ENCODE peak calls at places on chromosome 15, in six cellular contexts. One of them, this sample, is unnamed.

GRCh38 chr15:96699871-96700401 is 369.4 kb downstream of the NR2F2 start:
- DNase-seq in spleen: no peak
- DNase-seq in hepatocyte: no peak
- DNase-seq in esophagus squamous epithelium: no peak
- DNase-seq in uterus: no peak
- DNase-seq in Peyer's patch: no peak
- DNase-seq in this sample: no peak

GRCh38 chr15:96125681-96126080 is 204.8 kb upstream of the NR2F2 start:
- DNase-seq in spleen: no peak
- DNase-seq in hepatocyte: no peak
- DNase-seq in esophagus squamous epithelium: no peak
- DNase-seq in uterus: no peak
- DNase-seq in Peyer's patch: no peak
- DNase-seq in this sample: no peak

GRCh38 chr15:51750942-51751686 is at the start of gene TMOD2:
- DNase-seq in spleen: peak; percentile 92
- DNase-seq in hepatocyte: peak; percentile 71
- DNase-seq in esophagus squamous epithelium: no peak
- DNase-seq in uterus: peak; percentile 29
- DNase-seq in Peyer's patch: peak; percentile 82
- DNase-seq in this sample: peak; percentile 83

GRCh38 chr15:71757741-71758530 is 52.4 kb upstream of the NR2E3 start:
- DNase-seq in spleen: peak; percentile 56
- DNase-seq in hepatocyte: no peak
- DNase-seq in esophagus squamous epithelium: no peak
- DNase-seq in uterus: no peak
- DNase-seq in Peyer's patch: no peak
- DNase-seq in this sample: no peak

GRCh38 chr15:31096563-31096962 is 5.0 kb downstream of the TRPM1 start:
- DNase-seq in spleen: no peak
- DNase-seq in hepatocyte: no peak
- DNase-seq in esophagus squamous epithelium: no peak
- DNase-seq in uterus: no peak
- DNase-seq in Peyer's patch: no peak
- DNase-seq in this sample: no peak

GRCh38 chr15:89680282-89680873 is 1.2 kb upstream of the PLIN1 start:
- DNase-seq in spleen: no peak
- DNase-seq in hepatocyte: peak; percentile 52
- DNase-seq in esophagus squamous epithelium: no peak
- DNase-seq in uterus: peak; percentile 72
- DNase-seq in Peyer's patch: peak; percentile 87
- DNase-seq in this sample: no peak

GRCh38 chr15:59946084-59946483 is 58.0 kb upstream of the FOXB1 start:
- DNase-seq in spleen: no peak
- DNase-seq in hepatocyte: no peak
- DNase-seq in esophagus squamous epithelium: no peak
- DNase-seq in uterus: no peak
- DNase-seq in Peyer's patch: no peak
- DNase-seq in this sample: no peak

GRCh38 chr15:36970522-36970921 is 129.8 kb downstream of the MEIS2 start:
- DNase-seq in spleen: no peak
- DNase-seq in hepatocyte: peak; percentile 15
- DNase-seq in esophagus squamous epithelium: no peak
- DNase-seq in uterus: no peak
- DNase-seq in Peyer's patch: no peak
- DNase-seq in this sample: no peak

GRCh38 chr15:85706779-85707518 is 87.8 kb downstream of the KLHL25 start:
- DNase-seq in spleen: no peak
- DNase-seq in hepatocyte: peak; percentile 43
- DNase-seq in esophagus squamous epithelium: no peak
- DNase-seq in uterus: peak; percentile 65
- DNase-seq in Peyer's patch: peak; percentile 71
- DNase-seq in this sample: no peak

GRCh38 chr15:101156061-101156460 is 95.8 kb downstream of the CHSY1 start:
- DNase-seq in spleen: peak; percentile 59
- DNase-seq in hepatocyte: no peak
- DNase-seq in esophagus squamous epithelium: no peak
- DNase-seq in uterus: no peak
- DNase-seq in Peyer's patch: no peak
- DNase-seq in this sample: no peak

GRCh38 chr15:74144153-74144775 is 13.9 kb downstream of the ISLR2 start:
- DNase-seq in spleen: no peak
- DNase-seq in hepatocyte: no peak
- DNase-seq in esophagus squamous epithelium: no peak
- DNase-seq in uterus: no peak
- DNase-seq in Peyer's patch: no peak
- DNase-seq in this sample: no peak

GRCh38 chr15:99096173-99096893 is 8.5 kb upstream of the SYNM start:
- DNase-seq in spleen: no peak
- DNase-seq in hepatocyte: no peak
- DNase-seq in esophagus squamous epithelium: no peak
- DNase-seq in uterus: peak; percentile 13
- DNase-seq in Peyer's patch: no peak
- DNase-seq in this sample: no peak

GRCh38 chr15:81301815-81302399 is 22.0 kb downstream of the STARD5 start:
- DNase-seq in spleen: peak; percentile 91
- DNase-seq in hepatocyte: no peak
- DNase-seq in esophagus squamous epithelium: no peak
- DNase-seq in uterus: no peak
- DNase-seq in Peyer's patch: peak; percentile 87
- DNase-seq in this sample: no peak

GRCh38 chr15:25739687-25740121 is 123.4 kb downstream of the ATP10A start:
- DNase-seq in spleen: no peak
- DNase-seq in hepatocyte: peak; percentile 36
- DNase-seq in esophagus squamous epithelium: no peak
- DNase-seq in uterus: no peak
- DNase-seq in Peyer's patch: peak; percentile 60
- DNase-seq in this sample: no peak

GRCh38 chr15:25900901-25901300 is 37.8 kb upstream of the ATP10A start:
- DNase-seq in spleen: no peak
- DNase-seq in hepatocyte: peak; percentile 32
- DNase-seq in esophagus squamous epithelium: no peak
- DNase-seq in uterus: no peak
- DNase-seq in Peyer's patch: no peak
- DNase-seq in this sample: no peak

GRCh38 chr15:92917606-92918407 is 17.7 kb downstream of the CHD2 start:
- DNase-seq in spleen: peak; percentile 94
- DNase-seq in hepatocyte: peak; percentile 96
- DNase-seq in esophagus squamous epithelium: peak; percentile 56
- DNase-seq in uterus: peak; percentile 98
- DNase-seq in Peyer's patch: peak; percentile 98
- DNase-seq in this sample: peak; percentile 90

GRCh38 chr15:29570931-29571727 is 251.1 kb downstream of the TJP1 start:
- DNase-seq in spleen: no peak
- DNase-seq in hepatocyte: peak; percentile 72
- DNase-seq in esophagus squamous epithelium: no peak
- DNase-seq in uterus: no peak
- DNase-seq in Peyer's patch: no peak
- DNase-seq in this sample: no peak

GRCh38 chr15:56243117-56243773 is 434 bp downstream of the RFX7 start:
- DNase-seq in spleen: peak; percentile 88
- DNase-seq in hepatocyte: peak; percentile 60
- DNase-seq in esophagus squamous epithelium: no peak
- DNase-seq in uterus: peak; percentile 43
- DNase-seq in Peyer's patch: peak; percentile 59
- DNase-seq in this sample: peak; percentile 71

GRCh38 chr15:100043732-100044131 is 298.0 kb downstream of the ADAMTS17 start:
- DNase-seq in spleen: no peak
- DNase-seq in hepatocyte: no peak
- DNase-seq in esophagus squamous epithelium: no peak
- DNase-seq in uterus: no peak
- DNase-seq in Peyer's patch: no peak
- DNase-seq in this sample: no peak

GRCh38 chr15:53038542-53038941 is 248.4 kb upstream of the ONECUT1 start:
- DNase-seq in spleen: no peak
- DNase-seq in hepatocyte: no peak
- DNase-seq in esophagus squamous epithelium: no peak
- DNase-seq in uterus: no peak
- DNase-seq in Peyer's patch: no peak
- DNase-seq in this sample: no peak

GRCh38 chr15:33963831-33964664 is 4.2 kb upstream of the CHRM5 start:
- DNase-seq in spleen: no peak
- DNase-seq in hepatocyte: peak; percentile 35
- DNase-seq in esophagus squamous epithelium: no peak
- DNase-seq in uterus: no peak
- DNase-seq in Peyer's patch: no peak
- DNase-seq in this sample: no peak

DNA sequence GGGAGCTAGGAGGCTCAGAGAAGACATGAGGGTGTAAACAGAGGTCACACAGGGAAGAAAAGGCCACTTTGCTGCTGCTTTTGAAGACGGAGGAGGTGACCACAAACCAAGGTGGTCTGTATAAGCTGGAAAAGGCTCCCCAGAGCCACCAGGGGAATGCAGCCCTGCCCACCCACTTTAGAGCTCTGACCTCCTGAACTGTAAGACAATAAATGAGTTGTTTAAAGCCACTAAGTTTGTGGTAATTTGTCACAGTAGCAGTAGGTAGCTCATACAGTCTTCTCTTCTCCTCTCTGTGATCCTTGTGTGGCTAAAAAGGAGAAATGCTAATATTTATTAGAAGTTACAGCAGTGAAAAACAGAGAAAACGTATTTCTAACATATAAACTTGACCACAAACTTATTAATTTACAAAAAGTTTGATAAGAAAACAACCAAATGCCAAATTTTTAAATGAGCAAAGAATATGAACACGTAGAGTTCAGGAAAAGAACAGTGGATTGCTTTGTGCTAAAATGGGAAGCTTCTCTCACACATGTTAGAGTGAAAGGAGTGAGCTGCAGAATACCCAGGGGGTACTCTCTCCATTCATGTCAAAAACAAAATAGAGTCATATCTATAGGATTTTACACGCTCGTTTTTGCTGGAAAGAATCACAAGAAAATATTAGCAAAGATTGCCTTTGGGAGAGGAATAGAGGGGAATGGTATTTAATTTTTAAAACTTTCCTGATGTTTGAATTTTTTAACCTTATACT is 71.0 kb downstream of the NOX5 start:
- DNase-seq in spleen: no peak
- DNase-seq in hepatocyte: no peak
- DNase-seq in esophagus squamous epithelium: no peak
- DNase-seq in uterus: no peak
- DNase-seq in Peyer's patch: no peak
- DNase-seq in this sample: no peak
- H3K27me3 ChIP-seq in spleen: peaks cover 14% of the 10 kb centered on the region
- H3K27me3 ChIP-seq in hepatocyte: no peaks in the 10 kb centered on the region
- H3K27me3 ChIP-seq in esophagus squamous epithelium: no peaks in the 10 kb centered on the region
- H3K27me3 ChIP-seq in uterus: no peaks in the 10 kb centered on the region
- H3K27me3 ChIP-seq in Peyer's patch: no peaks in the 10 kb centered on the region
- H3K27me3 ChIP-seq in this sample: no peaks in the 10 kb centered on the region

DNA sequence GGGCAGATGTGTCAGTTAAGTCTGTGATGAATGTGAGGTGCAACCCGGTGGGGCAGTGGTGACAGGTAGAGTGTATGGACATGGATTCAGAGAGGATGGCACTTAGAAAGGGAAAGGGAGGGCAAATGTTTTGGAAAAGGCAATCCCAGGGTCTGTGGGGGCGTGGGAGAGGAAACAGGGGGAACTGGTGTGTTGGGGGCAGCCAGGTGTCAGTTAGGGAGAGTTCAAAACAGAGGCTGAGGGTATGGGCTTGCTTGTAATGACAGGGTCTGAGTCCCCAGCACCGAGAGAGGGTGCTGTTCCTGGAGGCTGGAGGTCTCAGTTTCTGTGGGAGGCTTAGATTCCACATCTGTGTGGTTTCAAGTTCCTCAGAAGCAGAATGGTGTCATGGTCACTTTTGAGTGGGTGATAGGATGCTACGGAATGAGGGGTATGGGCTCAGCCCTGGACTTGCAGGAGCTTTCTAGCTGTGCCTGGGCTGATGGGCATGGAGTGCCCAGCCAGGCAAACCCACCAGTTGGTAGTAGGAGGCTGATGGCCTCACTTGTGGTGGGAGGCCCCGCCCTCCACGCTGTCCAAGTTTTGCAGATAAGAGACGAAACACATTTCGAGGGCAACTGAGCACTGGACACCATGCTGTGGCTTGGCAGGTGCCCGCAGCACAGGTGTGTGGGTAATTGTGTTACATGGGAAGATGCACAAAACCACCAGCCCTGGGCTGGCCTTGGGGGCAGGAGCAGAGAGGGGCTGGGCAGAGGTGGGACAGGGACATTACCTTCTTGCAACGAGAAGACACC is 209.5 kb downstream of the RPLP1 start:
- DNase-seq in spleen: no peak
- DNase-seq in hepatocyte: no peak
- DNase-seq in esophagus squamous epithelium: no peak
- DNase-seq in uterus: no peak
- DNase-seq in Peyer's patch: no peak
- DNase-seq in this sample: no peak
- H3K27me3 ChIP-seq in spleen: peaks cover 39% of the 10 kb centered on the region
- H3K27me3 ChIP-seq in hepatocyte: peaks cover 3% of the 10 kb centered on the region
- H3K27me3 ChIP-seq in esophagus squamous epithelium: no peaks in the 10 kb centered on the region
- H3K27me3 ChIP-seq in uterus: no peaks in the 10 kb centered on the region
- H3K27me3 ChIP-seq in Peyer's patch: no peaks in the 10 kb centered on the region
- H3K27me3 ChIP-seq in this sample: no peaks in the 10 kb centered on the region

GRCh38 chr15:79515628-79516027 is 83.5 kb downstream of the MINAR1 start:
- DNase-seq in spleen: no peak
- DNase-seq in hepatocyte: no peak
- DNase-seq in esophagus squamous epithelium: no peak
- DNase-seq in uterus: no peak
- DNase-seq in Peyer's patch: no peak
- DNase-seq in this sample: no peak

GRCh38 chr15:79513916-79514315 is 81.8 kb downstream of the MINAR1 start:
- DNase-seq in spleen: no peak
- DNase-seq in hepatocyte: no peak
- DNase-seq in esophagus squamous epithelium: no peak
- DNase-seq in uterus: no peak
- DNase-seq in Peyer's patch: no peak
- DNase-seq in this sample: no peak

GRCh38 chr15:79516646-79517045 is 84.5 kb downstream of the MINAR1 start:
- DNase-seq in spleen: no peak
- DNase-seq in hepatocyte: no peak
- DNase-seq in esophagus squamous epithelium: no peak
- DNase-seq in uterus: no peak
- DNase-seq in Peyer's patch: no peak
- DNase-seq in this sample: no peak

GRCh38 chr15:79516155-79516554 is 84.0 kb downstream of the MINAR1 start:
- DNase-seq in spleen: no peak
- DNase-seq in hepatocyte: no peak
- DNase-seq in esophagus squamous epithelium: no peak
- DNase-seq in uterus: no peak
- DNase-seq in Peyer's patch: no peak
- DNase-seq in this sample: no peak
- H3K27me3 ChIP-seq in spleen: peaks cover 21% of the 10 kb centered on the region
- H3K27me3 ChIP-seq in hepatocyte: no peaks in the 10 kb centered on the region
- H3K27me3 ChIP-seq in esophagus squamous epithelium: no peaks in the 10 kb centered on the region
- H3K27me3 ChIP-seq in uterus: no peaks in the 10 kb centered on the region
- H3K27me3 ChIP-seq in Peyer's patch: no peaks in the 10 kb centered on the region
- H3K27me3 ChIP-seq in this sample: no peaks in the 10 kb centered on the region

DNA sequence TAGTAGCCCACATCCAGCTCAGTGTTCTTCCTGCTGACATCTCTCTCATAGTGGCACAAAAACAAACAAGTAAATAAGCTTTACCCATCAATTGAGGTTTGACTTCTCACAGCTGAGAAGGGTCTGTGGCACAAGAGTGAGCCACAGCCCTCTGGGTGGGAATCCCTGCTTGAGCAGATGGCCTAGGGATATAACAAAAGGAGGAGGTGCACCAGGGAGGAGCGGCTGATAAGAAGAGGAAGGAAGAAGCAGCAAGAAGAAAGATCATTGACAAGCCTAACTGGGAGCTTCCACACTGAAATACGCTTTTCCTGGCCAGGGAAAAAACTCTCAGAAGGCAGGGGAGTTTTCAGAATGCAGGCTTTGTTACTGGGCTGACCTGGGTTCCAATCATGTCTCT is 279.8 kb downstream of the UACA start:
- DNase-seq in spleen: no peak
- DNase-seq in hepatocyte: no peak
- DNase-seq in esophagus squamous epithelium: no peak
- DNase-seq in uterus: no peak
- DNase-seq in Peyer's patch: no peak
- DNase-seq in this sample: no peak
- H3K27me3 ChIP-seq in spleen: peaks cover 15% of the 10 kb centered on the region
- H3K27me3 ChIP-seq in hepatocyte: no peaks in the 10 kb centered on the region
- H3K27me3 ChIP-seq in esophagus squamous epithelium: no peaks in the 10 kb centered on the region
- H3K27me3 ChIP-seq in uterus: no peaks in the 10 kb centered on the region
- H3K27me3 ChIP-seq in Peyer's patch: no peaks in the 10 kb centered on the region
- H3K27me3 ChIP-seq in this sample: no peaks in the 10 kb centered on the region